ENCODE peak calls at places on chromosome 14, in ten cellular contexts. M is neural crest cell, Y is lung microvascular endothelial cell, C is kidney tubule cell, T is GM06990, L is foreskin melanocyte, X is AML-193, H is smooth muscle cell of the brain vasculature, Z is MCF 10A, D is activated T-helper 1 cell treated with Interleukin-2 at 50 U/mL for 16 hours. O is an unnamed sample.

GRCh38 chr14:102629700-102630365 is 37.4 kb downstream of the RCOR1 start:
- DNase-seq in C (no peak), L (no peak), H (no peak), M (no peak), Z (no peak), D (no peak), T (no peak), Y (no peak), X (peak), O (peak)

GRCh38 chr14:59013672-59014298 is 174.7 kb upstream of the DAAM1 start:
- DNase-seq in D (no peak), H (no peak), T (no peak), L (no peak), Z (peak), Y (peak), X (no peak), M (no peak), C (peak), O (no peak)

GRCh38 chr14:33679461-33680225 is 271.2 kb downstream of the EGLN3 start:
- DNase-seq in X (no peak), T (no peak), L (peak), M (no peak), D (no peak), Y (peak), H (no peak), Z (peak), C (peak), O (no peak)

GRCh38 chr14:64464695-64465094 is 604 bp upstream of the AKAP5 start:
- DNase-seq in Y (no peak), L (no peak), C (peak), Z (peak), D (no peak), T (no peak), X (no peak), M (no peak), H (no peak), O (no peak)

GRCh38 chr14:65478596-65478995 is 66.1 kb downstream of the FUT8 start:
- DNase-seq in M (no peak), H (no peak), D (no peak), Z (peak), T (peak), C (peak), X (no peak), Y (peak), L (peak), O (peak)

GRCh38 chr14:25375639-25376038 is 325.7 kb upstream of the STXBP6 start:
- DNase-seq in Z (no peak), T (no peak), H (no peak), Y (no peak), D (no peak), M (no peak), X (no peak), L (no peak), C (no peak), O (no peak)

GRCh38 chr14:61744239-61744638 is 18.0 kb upstream of the SNAPC1 start:
- DNase-seq in X (no peak), L (no peak), Z (no peak), D (no peak), Y (no peak), T (no peak), C (no peak), M (no peak), H (no peak), O (no peak)

GRCh38 chr14:81940636-81941035 is 407.0 kb upstream of the SEL1L start:
- DNase-seq in C (no peak), Y (no peak), X (no peak), L (no peak), M (no peak), D (no peak), Z (no peak), H (no peak), T (no peak), O (no peak)

GRCh38 chr14:90274019-90274418 is 17.7 kb downstream of the PSMC1 start:
- DNase-seq in X (no peak), Z (no peak), T (no peak), H (no peak), D (no peak), C (no peak), M (no peak), L (no peak), Y (no peak), O (no peak)

GRCh38 chr14:92942976-92943710 is 20.2 kb downstream of the CHGA start:
- DNase-seq in M (no peak), Z (no peak), H (no peak), C (no peak), Y (no peak), T (no peak), X (no peak), L (no peak), D (no peak), O (no peak)

GRCh38 chr14:58027904-58028303 is 124.1 kb downstream of the ARMH4 start:
- DNase-seq in Y (no peak), C (peak), H (no peak), D (no peak), L (no peak), T (no peak), M (no peak), X (no peak), Z (no peak), O (no peak)

GRCh38 chr14:30223966-30224365 is 296.3 kb upstream of the PRKD1 start:
- DNase-seq in L (no peak), M (no peak), C (no peak), T (no peak), X (no peak), D (no peak), Z (peak), Y (peak), H (no peak), O (no peak)

GRCh38 chr14:51244591-51244990 is 4.5 kb downstream of the TMX1 start:
- DNase-seq in Y (no peak), M (no peak), X (no peak), D (no peak), T (no peak), L (no peak), Z (no peak), C (no peak), H (no peak), O (no peak)

GRCh38 chr14:73472182-73473114 is 14.1 kb upstream of the NUMB start:
- DNase-seq in Y (peak), Z (peak), T (peak), C (peak), L (no peak), H (no peak), M (no peak), X (peak), D (no peak), O (peak)

GRCh38 chr14:91237219-91237618 is 7.3 kb downstream of the GPR68 start:
- DNase-seq in C (peak), Z (no peak), Y (peak), H (no peak), M (no peak), T (no peak), D (no peak), L (no peak), X (no peak), O (no peak)

GRCh38 chr14:75515631-75515999 is 6.7 kb upstream of the BATF start:
- DNase-seq in X (peak), Z (no peak), D (no peak), H (no peak), C (no peak), T (peak), M (no peak), L (no peak), Y (no peak), O (no peak)

GRCh38 chr14:76918176-76918750 is 92.1 kb downstream of the LRRC74A start:
- DNase-seq in H (no peak), Z (peak), M (no peak), C (no peak), D (no peak), L (no peak), Y (peak), X (peak), T (no peak), O (peak)

GRCh38 chr14:59543873-59544272 is 32.7 kb downstream of the CCDC175 start:
- DNase-seq in L (no peak), H (no peak), Y (no peak), M (no peak), Z (no peak), C (no peak), D (no peak), X (no peak), T (no peak), O (no peak)

GRCh38 chr14:92589213-92589852 is 75.8 kb downstream of the RIN3 start:
- DNase-seq in T (no peak), X (no peak), D (no peak), L (no peak), H (no peak), M (no peak), Y (peak), C (peak), Z (peak), O (peak)

GRCh38 chr14:64755661-64756265 is 51.5 kb downstream of the PLEKHG3 start:
- DNase-seq in T (peak), Z (peak), H (no peak), C (peak), L (no peak), D (peak), M (no peak), X (no peak), Y (no peak), O (no peak)

GRCh38 chr14:75428230-75429104 is 645 bp downstream of the JDP2 start:
- DNase-seq in X (peak), M (peak), H (no peak), L (no peak), C (peak), T (peak), Z (peak), Y (peak), D (no peak), O (peak)

GRCh38 chr14:98137626-98138025 is 1134.4 kb downstream of the BCL11B start:
- DNase-seq in M (no peak), X (no peak), Z (no peak), T (no peak), L (peak), H (no peak), C (no peak), D (no peak), Y (no peak), O (no peak)

GRCh38 chr14:92914087-92914656 is 8.8 kb upstream of the CHGA start:
- DNase-seq in H (no peak), Z (peak), X (no peak), T (no peak), D (no peak), M (peak), Y (peak), L (no peak), C (peak), O (peak)

GRCh38 chr14:56152221-56152620 is 34.0 kb downstream of the PELI2 start:
- DNase-seq in D (no peak), C (no peak), M (no peak), Z (no peak), X (no peak), Y (no peak), H (no peak), T (no peak), L (peak), O (no peak)

GRCh38 chr14:20413785-20414117 is 450 bp upstream of the TEP1 start:
- DNase-seq in D (peak), H (no peak), C (peak), Y (peak), M (no peak), L (no peak), X (peak), Z (peak), T (no peak), O (peak)

GRCh38 chr14:67413806-67414769 is 2.1 kb upstream of the PLEK2 start:
- DNase-seq in Y (peak), M (no peak), L (no peak), H (peak), D (peak), T (no peak), C (peak), Z (peak), X (no peak), O (peak)

GRCh38 chr14:34682787-34683321 is 31.5 kb downstream of the CFL2 start:
- DNase-seq in L (no peak), Z (no peak), H (no peak), T (peak), M (no peak), X (no peak), D (no peak), Y (peak), C (no peak), O (no peak)

GRCh38 chr14:22721213-22721612 is 45.3 kb upstream of the OXA1L start:
- DNase-seq in C (no peak), D (no peak), M (no peak), Z (no peak), Y (no peak), H (no peak), X (no peak), T (no peak), L (no peak), O (no peak)

GRCh38 chr14:90581745-90582144 is 184.9 kb downstream of the CALM1 start:
- DNase-seq in D (no peak), H (no peak), T (no peak), M (no peak), Z (no peak), L (no peak), Y (no peak), C (no peak), X (no peak), O (no peak)